ENCODE peak calls at places on chromosomes 3 and 15, in eight cellular contexts. K is astrocyte of the spinal cord; E is HL-60; T is cardiac fibroblast; G is naive thymus-derived CD8-positive, alpha-beta T cell; W is activated T-cell treated with anti-CD3 and anti-CD28 coated beads for 1 hour; N is activated CD4-positive, alpha-beta T cell treated with anti-CD3 and anti-CD28 coated beads, Interleukin-2, amount 50 U/mL, for 48 hours; M is body of pancreas. I is an unnamed sample.

GRCh38 chr15:85408270-85408746 is 27.9 kb downstream of the AKAP13 start:
- DNase-seq in K (no peak), E (peak), T (no peak), G (no peak), W (no peak), N (peak), M (no peak), I (no peak)

GRCh38 chr3:140467104-140467577 is 210.7 kb upstream of the TRIM42 start:
- DNase-seq in K (peak), E (no peak), T (no peak), G (no peak), W (no peak), N (no peak), M (no peak), I (peak)

GRCh38 chr15:64640146-64640868 is 135.1 kb downstream of the RBPMS2 start:
- DNase-seq in K (peak), E (peak), T (peak), G (no peak), W (no peak), N (no peak), M (no peak), I (no peak)

GRCh38 chr3:122519693-122520092 is 5.0 kb upstream of the KPNA1 start:
- DNase-seq in K (no peak), E (no peak), T (peak), G (no peak), W (no peak), N (no peak), M (no peak), I (no peak)

GRCh38 chr3:13176445-13176844 is 103.2 kb upstream of the IQSEC1 start:
- DNase-seq in K (no peak), E (no peak), T (no peak), G (no peak), W (no peak), N (no peak), M (no peak), I (no peak)

GRCh38 chr15:95687686-95688085 is 642.8 kb upstream of the NR2F2 start:
- DNase-seq in K (no peak), E (no peak), T (no peak), G (no peak), W (no peak), N (no peak), M (no peak), I (no peak)

GRCh38 chr3:98886525-98886924 is 15.0 kb downstream of the DCBLD2 start:
- DNase-seq in K (no peak), E (no peak), T (no peak), G (no peak), W (no peak), N (no peak), M (no peak), I (peak)

GRCh38 chr3:172965256-172965655 is 175.8 kb downstream of the SPATA16 start:
- DNase-seq in K (peak), E (no peak), T (peak), G (no peak), W (no peak), N (no peak), M (no peak), I (no peak)

GRCh38 chr3:14758893-14759292 is 59.9 kb upstream of the FGD5 start:
- DNase-seq in K (no peak), E (no peak), T (no peak), G (no peak), W (no peak), N (no peak), M (no peak), I (no peak)

GRCh38 chr3:170997966-170998913 is 28.3 kb downstream of the SLC2A2 start:
- DNase-seq in K (peak), E (no peak), T (peak), G (no peak), W (no peak), N (no peak), M (peak), I (no peak)

GRCh38 chr3:42635111-42635510 is 18.4 kb upstream of the ZBTB47 start:
- DNase-seq in K (peak), E (no peak), T (peak), G (no peak), W (no peak), N (no peak), M (no peak), I (peak)

GRCh38 chr15:91634163-91634562 is 219.3 kb upstream of the SLCO3A1 start:
- DNase-seq in K (no peak), E (no peak), T (no peak), G (no peak), W (no peak), N (no peak), M (no peak), I (no peak)

GRCh38 chr3:18423401-18424212 is 1.5 kb downstream of the SATB1 start:
- DNase-seq in K (peak), E (peak), T (peak), G (no peak), W (peak), N (peak), M (peak), I (peak)

GRCh38 chr3:194087995-194088841 is 47.7 kb upstream of the HES1 start:
- DNase-seq in K (peak), E (no peak), T (no peak), G (no peak), W (no peak), N (no peak), M (no peak), I (no peak)

GRCh38 chr3:9260305-9260704 is 10.9 kb upstream of the SRGAP3 start:
- DNase-seq in K (no peak), E (no peak), T (no peak), G (no peak), W (no peak), N (no peak), M (no peak), I (no peak)

GRCh38 chr3:137760341-137761098 is 3.6 kb upstream of the SOX14 start:
- DNase-seq in K (no peak), E (no peak), T (no peak), G (no peak), W (no peak), N (no peak), M (no peak), I (no peak)

GRCh38 chr3:100761211-100761921 is 52.1 kb downstream of the TFG start:
- DNase-seq in K (no peak), E (no peak), T (no peak), G (no peak), W (no peak), N (no peak), M (no peak), I (no peak)

GRCh38 chr15:49620174-49620573 is 444 bp downstream of the FAM227B start:
- DNase-seq in K (no peak), E (peak), T (peak), G (no peak), W (no peak), N (no peak), M (no peak), I (no peak)

GRCh38 chr3:13580256-13581023 is 31.5 kb downstream of the FBLN2 start:
- DNase-seq in K (no peak), E (no peak), T (no peak), G (no peak), W (no peak), N (no peak), M (peak), I (peak)

GRCh38 chr3:27632431-27633223 is 89.5 kb downstream of the EOMES start:
- DNase-seq in K (peak), E (peak), T (peak), G (peak), W (peak), N (no peak), M (peak), I (peak)

I was measured in A172.